ENCODE peak calls at places on chromosome 21, in nine cellular contexts. Z is fibroblast of lung; J is HepG2; R is neural progenitor cell; I is right lobe of liver; M is CD8-positive, alpha-beta T cell; P is tibial artery; S is upper lobe of right lung; Y is RWPE1. X is an unnamed sample.

GRCh38 chr21:28439246-28439645 is 553.4 kb downstream of the LTN1 start:
- DNase-seq in Z (no peak), J (no peak), R (no peak), I (no peak), M (no peak), P (no peak), S (no peak), Y (no peak), X (no peak)

GRCh38 chr21:33608559-33608958 is 20.1 kb upstream of the DONSON start:
- DNase-seq in Z (peak; percentile 22), J (no peak), R (no peak), I (no peak), M (no peak), P (no peak), S (no peak), Y (no peak), X (no peak)

GRCh38 chr21:36184561-36184960 is 27.9 kb downstream of the DOP1B start:
- DNase-seq in Z (no peak), J (no peak), R (no peak), I (no peak), M (no peak), P (no peak), S (no peak), Y (no peak), X (no peak)

GRCh38 chr21:15160136-15160535 is 95.3 kb upstream of the NRIP1 start:
- DNase-seq in Z (no peak), J (no peak), R (no peak), I (no peak), M (no peak), P (no peak), S (no peak), Y (no peak), X (no peak)

GRCh38 chr21:37165606-37166005 is 92.6 kb downstream of the TTC3 start:
- DNase-seq in Z (no peak), J (no peak), R (no peak), I (no peak), M (no peak), P (no peak), S (no peak), Y (no peak), X (no peak)

GRCh38 chr21:29892379-29892778 is 47.4 kb downstream of the GRIK1 start:
- DNase-seq in Z (no peak), J (no peak), R (no peak), I (no peak), M (no peak), P (no peak), S (no peak), Y (no peak), X (no peak)

GRCh38 chr21:36887983-36888382 is 78.5 kb downstream of the HLCS start:
- DNase-seq in Z (peak; percentile 53), J (no peak), R (peak; percentile 82), I (no peak), M (no peak), P (no peak), S (no peak), Y (no peak), X (no peak)

GRCh38 chr21:21268885-21269284 is 270.7 kb downstream of the NCAM2 start:
- DNase-seq in Z (no peak), J (no peak), R (no peak), I (no peak), M (no peak), P (no peak), S (no peak), Y (no peak), X (no peak)

GRCh38 chr21:17848228-17848627 is 29.1 kb upstream of the C21orf91 start:
- DNase-seq in Z (peak; percentile 97), J (no peak), R (no peak), I (no peak), M (no peak), P (peak; percentile 66), S (no peak), Y (peak; percentile 66), X (no peak)

GRCh38 chr21:34261841-34262832 is 101.7 kb upstream of the KCNE2 start:
- DNase-seq in Z (no peak), J (no peak), R (no peak), I (no peak), M (no peak), P (no peak), S (no peak), Y (no peak), X (no peak)

GRCh38 chr21:45445369-45445768 is 40.4 kb downstream of the COL18A1 start:
- DNase-seq in Z (no peak), J (no peak), R (no peak), I (no peak), M (no peak), P (no peak), S (no peak), Y (no peak), X (no peak)

GRCh38 chr21:38228115-38228514 is 28.7 kb upstream of the KCNJ15 start:
- DNase-seq in Z (no peak), J (no peak), R (no peak), I (no peak), M (no peak), P (no peak), S (no peak), Y (peak; percentile 33), X (no peak)

DNA sequence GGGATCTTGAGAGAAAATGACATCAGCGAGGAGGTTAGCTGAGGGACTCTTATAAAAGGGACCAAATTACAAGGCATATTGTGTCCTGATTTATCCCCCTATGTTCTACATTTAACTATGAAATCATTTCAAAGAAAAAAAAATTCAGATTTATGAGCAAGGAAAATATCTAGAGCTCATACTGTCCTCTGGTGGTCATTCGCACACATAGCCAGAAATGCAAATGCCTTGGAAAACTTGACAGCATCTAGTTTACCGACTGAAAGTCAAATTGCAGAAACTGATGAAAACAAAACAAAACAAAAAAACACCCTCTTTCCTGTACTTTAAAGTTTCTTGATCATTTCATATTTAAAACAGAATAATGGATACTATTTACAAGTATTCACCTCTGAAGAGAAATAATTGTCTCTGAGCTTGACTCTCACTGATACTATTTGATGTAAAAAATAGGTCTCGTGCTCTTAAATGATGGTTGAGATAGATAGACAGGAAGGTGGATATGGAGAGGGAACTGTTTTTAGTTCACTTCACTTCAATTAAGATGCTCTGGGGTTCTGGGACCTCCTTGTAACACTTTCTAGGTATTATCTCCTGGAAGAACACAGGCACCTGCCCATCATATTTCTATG is 253.8 kb downstream of the PCP4 start:
- DNase-seq in Z (peak; percentile 16), J (peak; percentile 2), R (peak; percentile 42), I (no peak), M (no peak), P (no peak), S (no peak), Y (no peak), X (no peak)
- TF ChIP-seq CTCF in Z (peak; percentile 53), J (peak; percentile 56), R (peak; percentile 97), I (peak; percentile 70), M (no peak), P (peak; percentile 89), S (peak; percentile 73), Y (peak; percentile 73), X (peak; percentile 57)

GRCh38 chr21:25640671-25641292 is 1.7 kb downstream of the JAM2 start:
- DNase-seq in Z (no peak), J (no peak), R (no peak), I (no peak), M (no peak), P (no peak), S (no peak), Y (no peak), X (no peak)
- H3K27ac ChIP-seq in Z (no peak overlapping the region), J (no peak overlapping the region), R (no peak overlapping the region), I (peak overlapping the region; percentile 62), M (no peak overlapping the region), P (peak overlapping the region; percentile 65), S (peak overlapping the region; percentile 78), Y (no peak overlapping the region), X (peak overlapping the region; percentile 62)

GRCh38 chr21:43734131-43734634 is 15.3 kb downstream of the PDXK start:
- DNase-seq in Z (no peak), J (no peak), R (no peak), I (no peak), M (no peak), P (no peak), S (peak; percentile 71), Y (no peak), X (no peak)

GRCh38 chr21:43733529-43734071 is 14.7 kb downstream of the PDXK start:
- DNase-seq in Z (peak; percentile 85), J (no peak), R (no peak), I (no peak), M (no peak), P (no peak), S (peak; percentile 73), Y (peak; percentile 38), X (no peak)

GRCh38 chr21:43735236-43736091 is 16.5 kb downstream of the PDXK start:
- DNase-seq in Z (no peak), J (no peak), R (no peak), I (no peak), M (no peak), P (no peak), S (no peak), Y (no peak), X (no peak)

GRCh38 chr21:43736224-43736883 is 17.4 kb downstream of the PDXK start:
- DNase-seq in Z (peak; percentile 62), J (no peak), R (no peak), I (no peak), M (no peak), P (no peak), S (no peak), Y (no peak), X (no peak)

GRCh38 chr21:43734830-43735229 is 15.9 kb downstream of the PDXK start:
- DNase-seq in Z (peak; percentile 87), J (no peak), R (no peak), I (no peak), M (no peak), P (no peak), S (peak; percentile 77), Y (no peak), X (no peak)
- TF ChIP-seq CTCF in Z (no peak), J (no peak), R (no peak), I (no peak), M (no peak), P (no peak), S (no peak), Y (no peak), X (no peak)

DNA sequence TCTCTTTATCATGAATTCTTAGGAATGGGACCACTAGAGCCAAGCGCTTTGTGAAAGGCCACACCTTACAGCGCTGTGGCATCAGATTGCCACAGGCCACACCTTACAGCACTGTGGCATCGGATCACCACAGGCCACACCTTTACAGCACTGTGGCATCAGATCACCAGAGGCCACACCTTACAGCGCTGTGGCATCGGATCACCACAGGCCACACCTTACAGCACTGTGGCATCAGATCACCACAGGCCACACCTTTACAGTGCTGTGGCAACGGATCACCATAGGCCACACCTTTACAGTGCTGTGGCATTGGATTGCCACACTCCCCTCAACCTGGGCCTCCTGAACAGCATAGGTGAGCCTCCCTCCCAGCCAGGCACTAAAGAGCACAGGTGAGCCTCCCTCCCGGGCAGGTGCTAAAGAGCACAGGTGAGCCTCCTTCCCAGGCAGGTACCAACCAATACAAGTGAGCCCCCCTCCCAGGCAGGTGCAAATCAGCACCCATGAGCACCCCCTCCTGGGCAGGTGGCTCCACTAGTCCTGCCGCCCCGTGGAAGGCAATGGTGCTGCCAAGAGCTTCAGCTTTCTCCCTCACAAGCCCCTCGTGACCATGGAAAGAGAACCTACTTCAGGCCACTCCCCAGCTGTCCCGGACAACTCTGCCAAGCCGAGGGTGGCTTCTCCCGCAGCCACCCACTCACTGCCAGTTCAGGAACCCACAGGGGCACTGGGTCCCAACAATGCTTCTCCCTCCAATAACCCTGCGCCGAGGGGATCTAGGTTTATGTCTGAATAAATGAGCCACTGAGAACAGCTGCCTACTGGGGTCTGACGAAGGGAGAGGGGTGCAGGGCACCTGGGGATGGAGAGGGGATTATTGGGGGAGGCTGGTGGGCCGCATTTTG is 46.7 kb downstream of the PRDM15 start:
- DNase-seq in Z (no peak), J (no peak), R (no peak), I (no peak), M (no peak), P (no peak), S (peak; percentile 43), Y (no peak), X (peak; percentile 21)
- H3K27ac ChIP-seq in Z (no peak overlapping the region), J (no peak overlapping the region), R (no peak overlapping the region), I (no peak overlapping the region), M (no peak overlapping the region), P (no peak overlapping the region), S (no peak overlapping the region), Y (peak overlapping the region; percentile 32), X (no peak overlapping the region)